ENCODE peak calls at places on chromosomes 4 and X, in five cellular contexts. Z is A549, U is right atrium auricular region, R is brain microvascular endothelial cell, B is cardiac muscle cell. W is an unnamed sample.

GRCh38 chrX:5086388-5086787 is 1142.3 kb downstream of the NLGN4X start:
- DNase-seq in Z (no peak), U (no peak), R (no peak), B (no peak), W (no peak)

GRCh38 chrX:148991502-148991901 is 491.1 kb downstream of the AFF2 start:
- DNase-seq in Z (no peak), U (no peak), R (no peak), B (no peak), W (no peak)

GRCh38 chrX:76183289-76184057 is 10.6 kb downstream of the PBDC1 start:
- DNase-seq in Z (no peak), U (no peak), R (peak), B (peak), W (no peak)

GRCh38 chr4:41364871-41365270 is 108.1 kb downstream of the UCHL1 start:
- DNase-seq in Z (no peak), U (no peak), R (no peak), B (no peak), W (no peak)

GRCh38 chrX:123436512-123436911 is 252.4 kb downstream of the GRIA3 start:
- DNase-seq in Z (no peak), U (no peak), R (no peak), B (no peak), W (no peak)

GRCh38 chrX:130300010-130300282 is 31.2 kb upstream of the ZNF280C start:
- DNase-seq in Z (no peak), U (no peak), R (no peak), B (no peak), W (no peak)

GRCh38 chrX:73525928-73526690 is 36.9 kb upstream of the CHIC1 start:
- DNase-seq in Z (no peak), U (no peak), R (no peak), B (no peak), W (no peak)

GRCh38 chr4:98363431-98363830 is 102.2 kb downstream of the RAP1GDS1 start:
- DNase-seq in Z (no peak), U (no peak), R (no peak), B (peak), W (no peak)

GRCh38 chrX:13151806-13152510 is 107.5 kb upstream of the FAM9C start:
- DNase-seq in Z (no peak), U (no peak), R (peak), B (peak), W (no peak)

DNA sequence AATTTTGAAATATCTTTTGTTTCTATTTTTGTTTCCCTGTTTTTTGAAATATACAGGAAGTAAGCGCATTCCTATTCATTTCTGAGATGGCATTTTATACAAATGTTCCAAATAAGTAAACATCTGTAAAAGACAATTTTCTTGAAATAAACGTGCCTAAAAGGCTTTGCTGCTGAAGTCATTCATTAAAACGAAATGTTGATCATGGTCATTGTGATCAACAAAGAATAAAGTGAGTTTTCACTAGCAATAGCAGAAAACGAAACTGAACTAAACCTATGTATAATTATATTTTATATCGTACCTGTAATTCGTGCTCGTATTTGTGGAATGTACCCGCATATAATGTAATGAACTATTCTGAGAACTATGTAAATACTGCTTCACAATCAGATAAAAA is 221.2 kb downstream of the MGST2 start:
- DNase-seq in Z (no peak), U (no peak), R (no peak), B (no peak), W (no peak)
- H3K4me3 ChIP-seq in Z (no peak), U (no peak), R (peak), B (no peak), W (peak)

DNA sequence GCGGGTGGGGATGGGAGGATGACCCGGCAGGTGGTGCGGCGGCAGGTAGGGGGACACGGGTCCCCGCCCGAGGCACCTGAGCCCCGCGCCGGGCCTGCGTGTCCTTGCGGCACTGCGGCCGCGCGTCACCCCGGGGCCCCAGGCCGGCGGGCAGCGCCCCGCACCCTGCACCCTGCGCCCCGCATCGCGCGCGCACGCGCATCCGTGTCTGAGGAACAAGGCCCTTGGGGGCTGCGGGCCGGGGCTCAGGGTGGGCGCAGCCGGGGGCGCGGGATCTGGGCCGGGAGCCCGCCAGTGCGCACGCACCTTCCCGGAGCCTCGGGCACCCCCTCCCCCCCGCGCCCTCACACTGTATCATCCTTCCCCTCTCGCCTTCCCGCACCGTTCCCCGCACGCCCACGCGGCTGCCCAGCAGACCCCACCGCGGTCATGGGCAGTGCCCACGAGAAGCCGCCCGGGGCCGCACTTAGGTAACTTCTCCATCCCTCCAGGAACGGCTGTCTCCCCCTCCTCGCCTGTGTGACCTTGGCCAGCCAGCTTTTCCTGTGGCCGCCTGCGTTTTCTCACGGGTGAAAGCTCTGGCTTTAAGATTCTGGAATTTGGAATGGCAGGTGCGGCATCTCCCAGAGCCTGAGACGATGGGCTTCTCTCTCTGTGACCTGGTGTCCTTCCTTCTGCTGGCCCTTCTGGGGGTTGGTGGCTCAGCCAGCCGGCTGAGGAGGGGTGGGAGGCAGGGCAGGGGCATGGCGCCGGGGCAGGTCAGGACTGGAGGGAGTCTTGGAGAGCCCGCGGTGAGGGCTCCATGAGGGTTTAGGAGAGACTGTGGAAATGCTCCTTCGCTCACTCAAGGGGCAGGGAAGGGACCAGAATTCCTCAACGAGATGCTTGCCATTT is 746 bp downstream of the ATP2B3 start:
- DNase-seq in Z (no peak), U (no peak), R (no peak), B (no peak), W (no peak)
- H3K4me3 ChIP-seq in Z (peak), U (no peak), R (no peak), B (peak), W (no peak)

GRCh38 chrX:17475820-17476219 is 100.8 kb downstream of the NHS start:
- DNase-seq in Z (no peak), U (no peak), R (no peak), B (peak), W (no peak)
- H3K4me3 ChIP-seq in Z (no peak), U (no peak), R (no peak), B (no peak), W (no peak)

DNA sequence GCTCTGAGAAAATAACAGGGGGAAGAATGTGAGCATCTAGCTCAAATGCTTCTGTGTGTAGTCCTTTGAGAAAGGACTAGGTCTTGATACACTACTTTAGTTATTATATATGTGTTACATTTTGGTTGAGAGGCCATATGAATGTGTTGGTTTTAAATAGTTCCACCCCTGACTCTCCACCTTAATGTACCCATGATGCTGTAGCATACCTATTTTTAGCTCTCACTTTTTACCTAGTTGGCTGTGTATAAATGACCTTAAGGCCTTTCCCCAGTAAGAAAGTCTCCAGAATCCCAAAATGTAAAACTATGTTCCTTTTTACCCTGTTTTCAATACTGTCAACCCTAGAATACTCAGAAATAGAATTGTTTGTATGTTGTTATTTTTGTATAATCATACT is 20.0 kb upstream of the NPNT start:
- DNase-seq in Z (no peak), U (no peak), R (no peak), B (no peak), W (no peak)
- H3K4me3 ChIP-seq in Z (no peak), U (no peak), R (no peak), B (no peak), W (no peak)

GRCh38 chr4:8157944-8158709 is 486 bp downstream of the ABLIM2 start:
- DNase-seq in Z (no peak), U (no peak), R (no peak), B (no peak), W (no peak)

GRCh38 chr4:8158710-8159521 is at the start of gene ABLIM2:
- DNase-seq in Z (peak), U (peak), R (peak), B (peak), W (peak)

GRCh38 chr4:8155660-8156421 is 2.8 kb downstream of the ABLIM2 start:
- DNase-seq in Z (no peak), U (no peak), R (no peak), B (no peak), W (peak)

GRCh38 chr4:8156617-8157016 is 2.0 kb downstream of the ABLIM2 start:
- DNase-seq in Z (no peak), U (no peak), R (no peak), B (no peak), W (peak)

GRCh38 chr4:8157496-8157895 is 1.1 kb downstream of the ABLIM2 start:
- DNase-seq in Z (no peak), U (no peak), R (no peak), B (peak), W (peak)
- H3K4me3 ChIP-seq in Z (no peak), U (peak), R (no peak), B (no peak), W (peak)

W was measured in kidney.